ENCODE peak calls at places on chromosomes 4 and X, in ten cellular contexts. O, B, Y, D, F, N, H, L, Q and V are unnamed samples.

GRCh38 chr4:98605216-98605615 is 53.2 kb downstream of the TSPAN5 start:
- DNase-seq in O (no peak), B (no peak), Y (no peak), D (no peak), F (no peak), N (no peak), H (no peak), L (no peak), Q (no peak), V (no peak)

GRCh38 chrX:21738145-21738949 is 19.6 kb downstream of the SMPX start:
- DNase-seq in O (no peak), B (no peak), Y (no peak), D (no peak), F (peak; percentile 26), N (no peak), H (no peak), L (no peak), Q (peak; percentile 62), V (peak; percentile 12)

GRCh38 chr4:16516796-16517413 is 290.6 kb upstream of the TAPT1 start:
- DNase-seq in O (no peak), B (peak; percentile 81), Y (peak; percentile 30), D (peak; percentile 76), F (peak; percentile 70), N (no peak), H (no peak), L (no peak), Q (no peak), V (no peak)

GRCh38 chrX:12065251-12065650 is 73.0 kb upstream of the FRMPD4 start:
- DNase-seq in O (no peak), B (no peak), Y (no peak), D (peak; percentile 6), F (peak; percentile 66), N (peak; percentile 6), H (no peak), L (peak; percentile 39), Q (no peak), V (no peak)

GRCh38 chr4:82247629-82248028 is 126.2 kb downstream of the HNRNPD start:
- DNase-seq in O (no peak), B (no peak), Y (no peak), D (no peak), F (no peak), N (no peak), H (no peak), L (no peak), Q (no peak), V (no peak)

GRCh38 chr4:149120331-149121014 is 678.3 kb upstream of the NR3C2 start:
- DNase-seq in O (no peak), B (no peak), Y (no peak), D (no peak), F (no peak), N (no peak), H (no peak), L (no peak), Q (no peak), V (no peak)

GRCh38 chrX:74535211-74535621 is 79.2 kb downstream of the RLIM start:
- DNase-seq in O (no peak), B (no peak), Y (no peak), D (no peak), F (peak; percentile 61), N (no peak), H (no peak), L (peak; percentile 38), Q (no peak), V (no peak)

GRCh38 chrX:79413009-79413408 is 45.9 kb upstream of the ITM2A start:
- DNase-seq in O (peak; percentile 32), B (peak; percentile 70), Y (no peak), D (peak; percentile 1), F (peak; percentile 14), N (no peak), H (peak; percentile 27), L (no peak), Q (no peak), V (no peak)

GRCh38 chr4:8205749-8206611 is 6.9 kb downstream of the SH3TC1 start:
- DNase-seq in O (no peak), B (no peak), Y (no peak), D (no peak), F (no peak), N (peak; percentile 80), H (no peak), L (no peak), Q (no peak), V (no peak)

GRCh38 chr4:126611900-126612299 is 1020.9 kb upstream of the INTU start:
- DNase-seq in O (no peak), B (no peak), Y (no peak), D (no peak), F (no peak), N (no peak), H (no peak), L (no peak), Q (no peak), V (peak; percentile 7)

DNA sequence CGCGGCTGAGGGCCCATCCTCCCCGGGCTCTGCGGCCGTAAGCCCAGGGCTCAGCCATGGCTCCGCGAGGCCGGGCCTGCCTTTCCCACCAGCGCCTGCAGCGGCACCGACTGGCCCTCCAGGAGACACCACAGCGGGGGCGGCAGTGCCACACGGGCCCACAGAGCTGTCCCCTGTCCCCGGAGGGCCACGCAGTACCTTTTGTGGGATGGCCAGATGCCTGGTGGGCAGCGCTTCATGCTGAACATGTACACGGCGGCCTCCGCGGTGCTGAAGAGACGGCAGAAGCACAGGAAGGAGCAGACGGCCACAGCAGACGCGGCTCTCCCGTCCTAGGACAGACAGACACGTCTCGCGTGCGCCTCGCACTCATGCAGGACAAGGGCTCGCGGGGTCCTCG is 50.4 kb downstream of the GAK start:
- DNase-seq in O (no peak), B (no peak), Y (no peak), D (no peak), F (no peak), N (no peak), H (no peak), L (no peak), Q (no peak), V (no peak)
- H3K36me3 ChIP-seq in O (peaks cover 63% of the 10 kb centered on the region), B (peaks cover 4% of the 10 kb centered on the region), Y (no peaks in the 10 kb centered on the region), D (peaks cover 6% of the 10 kb centered on the region), F (peaks cover 8% of the 10 kb centered on the region), N (peaks cover 95% of the 10 kb centered on the region), H (peaks cover 16% of the 10 kb centered on the region), L (no peaks in the 10 kb centered on the region), Q (peaks cover 2% of the 10 kb centered on the region), V (peaks cover 4% of the 10 kb centered on the region)

GRCh38 chr4:187414716-187415115 is 580.9 kb upstream of the ZFP42 start:
- DNase-seq in O (no peak), B (no peak), Y (no peak), D (no peak), F (no peak), N (no peak), H (no peak), L (no peak), Q (no peak), V (no peak)

GRCh38 chr4:187413564-187414358 is 581.8 kb upstream of the ZFP42 start:
- DNase-seq in O (no peak), B (no peak), Y (no peak), D (no peak), F (no peak), N (no peak), H (no peak), L (no peak), Q (no peak), V (no peak)

GRCh38 chr4:187416236-187416635 is 579.3 kb upstream of the ZFP42 start:
- DNase-seq in O (no peak), B (no peak), Y (no peak), D (no peak), F (no peak), N (no peak), H (no peak), L (no peak), Q (no peak), V (no peak)

GRCh38 chr4:187417761-187418160 is 577.8 kb upstream of the ZFP42 start:
- DNase-seq in O (no peak), B (no peak), Y (no peak), D (no peak), F (no peak), N (no peak), H (no peak), L (peak; percentile 37), Q (no peak), V (no peak)

DNA sequence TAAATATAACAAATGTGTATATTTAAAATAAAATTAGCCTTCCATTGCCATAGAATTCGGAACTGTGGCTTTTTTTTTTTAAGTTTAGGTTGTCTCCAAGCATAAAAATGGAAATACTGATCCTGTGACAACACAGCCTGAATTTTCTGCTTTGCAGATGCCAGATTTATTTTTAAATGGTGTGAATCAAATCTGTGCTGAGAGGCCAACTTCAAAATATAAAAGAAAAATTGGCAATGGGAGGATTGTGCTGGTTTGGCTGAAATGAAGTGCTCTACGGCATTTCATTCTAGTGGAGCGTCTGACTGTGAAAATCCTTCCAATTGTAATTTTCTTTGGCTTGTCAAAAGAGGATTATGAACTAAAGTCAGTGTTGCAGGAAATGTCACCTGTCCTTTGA is 580.3 kb upstream of the ZFP42 start:
- DNase-seq in O (no peak), B (no peak), Y (no peak), D (no peak), F (no peak), N (no peak), H (no peak), L (no peak), Q (no peak), V (no peak)
- H3K4me3 ChIP-seq in O (no peak overlapping the region), B (no peak overlapping the region), Y (no peak overlapping the region), D (no peak overlapping the region), F (no peak overlapping the region), N (no peak overlapping the region), H (no peak overlapping the region), L (no peak overlapping the region), Q (no peak overlapping the region), V (no peak overlapping the region)

GRCh38 chr4:38106886-38107514 is 146.8 kb downstream of the PTTG2 start:
- DNase-seq in O (no peak), B (no peak), Y (no peak), D (no peak), F (no peak), N (no peak), H (no peak), L (no peak), Q (no peak), V (no peak)
- H3K36me3 ChIP-seq in O (peaks cover 56% of the 10 kb centered on the region), B (no peaks in the 10 kb centered on the region), Y (no peaks in the 10 kb centered on the region), D (peaks cover 2% of the 10 kb centered on the region), F (no peaks in the 10 kb centered on the region), N (peaks cover 74% of the 10 kb centered on the region), H (peaks cover 6% of the 10 kb centered on the region), L (no peaks in the 10 kb centered on the region), Q (no peaks in the 10 kb centered on the region), V (no peaks in the 10 kb centered on the region)

GRCh38 chrX:137574784-137575298 is 8.9 kb downstream of the ZIC3 start:
- DNase-seq in O (no peak), B (no peak), Y (no peak), D (no peak), F (no peak), N (no peak), H (no peak), L (no peak), Q (no peak), V (no peak)

GRCh38 chrX:137569470-137569891 is 3.6 kb downstream of the ZIC3 start:
- DNase-seq in O (no peak), B (no peak), Y (no peak), D (no peak), F (no peak), N (no peak), H (no peak), L (no peak), Q (no peak), V (no peak)

GRCh38 chrX:137575596-137576255 is 9.8 kb downstream of the ZIC3 start:
- DNase-seq in O (no peak), B (no peak), Y (no peak), D (no peak), F (no peak), N (no peak), H (no peak), L (no peak), Q (no peak), V (no peak)

GRCh38 chrX:137574102-137574783 is 8.3 kb downstream of the ZIC3 start:
- DNase-seq in O (no peak), B (no peak), Y (no peak), D (no peak), F (no peak), N (no peak), H (no peak), L (no peak), Q (no peak), V (no peak)

GRCh38 chrX:137573356-137574101 is 7.6 kb downstream of the ZIC3 start:
- DNase-seq in O (no peak), B (no peak), Y (no peak), D (no peak), F (no peak), N (no peak), H (no peak), L (no peak), Q (no peak), V (no peak)
- H3K4me3 ChIP-seq in O (no peak overlapping the region), B (no peak overlapping the region), Y (no peak overlapping the region), D (no peak overlapping the region), F (no peak overlapping the region), N (no peak overlapping the region), H (no peak overlapping the region), L (no peak overlapping the region), Q (no peak overlapping the region), V (no peak overlapping the region)